ENCODE peak calls at places on chromosomes 1 and 21, in six cellular contexts. One of them, this sample, is unnamed.
A peak's percentile ranks its signal among the peaks of the same experiment; 100 is the strongest.

GRCh38 chr1:156080598-156081173 is 1.6 kb downstream of the MEX3A start:
- DNase-seq in MM.1S: no peak
- DNase-seq in CD8-positive, alpha-beta T cell: no peak
- DNase-seq in SJSA1: no peak
- DNase-seq in GM23338: no peak
- DNase-seq in CD8-positive, alpha-beta memory T cell: no peak
- DNase-seq in this sample: no peak

GRCh38 chr1:84849312-84849711 is 43.7 kb downstream of the LPAR3 start:
- DNase-seq in SJSA1: no peak
- DNase-seq in CD8-positive, alpha-beta T cell: no peak
- DNase-seq in GM23338: no peak
- DNase-seq in MM.1S: no peak
- DNase-seq in CD8-positive, alpha-beta memory T cell: no peak
- DNase-seq in this sample: no peak

GRCh38 chr1:78543941-78544630 is 53.3 kb downstream of the PTGFR start:
- DNase-seq in CD8-positive, alpha-beta memory T cell: no peak
- DNase-seq in CD8-positive, alpha-beta T cell: no peak
- DNase-seq in GM23338: no peak
- DNase-seq in MM.1S: no peak
- DNase-seq in SJSA1: no peak
- DNase-seq in this sample: no peak

GRCh38 chr1:44423706-44424546 is 18.9 kb downstream of the RNF220 start:
- DNase-seq in CD8-positive, alpha-beta memory T cell: no peak
- DNase-seq in SJSA1: no peak
- DNase-seq in GM23338: peak; percentile 63
- DNase-seq in MM.1S: no peak
- DNase-seq in CD8-positive, alpha-beta T cell: no peak
- DNase-seq in this sample: no peak

GRCh38 chr1:246064891-246065290 is 442.2 kb downstream of the SMYD3 start:
- DNase-seq in CD8-positive, alpha-beta memory T cell: no peak
- DNase-seq in GM23338: no peak
- DNase-seq in MM.1S: no peak
- DNase-seq in CD8-positive, alpha-beta T cell: no peak
- DNase-seq in SJSA1: no peak
- DNase-seq in this sample: no peak

GRCh38 chr1:84969489-84970250 is 27.2 kb downstream of the MCOLN2 start:
- DNase-seq in MM.1S: no peak
- DNase-seq in CD8-positive, alpha-beta memory T cell: no peak
- DNase-seq in CD8-positive, alpha-beta T cell: no peak
- DNase-seq in SJSA1: no peak
- DNase-seq in GM23338: no peak
- DNase-seq in this sample: no peak

GRCh38 chr1:61353797-61354406 is 271.5 kb downstream of the NFIA start:
- DNase-seq in MM.1S: no peak
- DNase-seq in GM23338: no peak
- DNase-seq in CD8-positive, alpha-beta T cell: no peak
- DNase-seq in CD8-positive, alpha-beta memory T cell: no peak
- DNase-seq in SJSA1: no peak
- DNase-seq in this sample: no peak

GRCh38 chr1:199290186-199290585 is 651.3 kb downstream of the PTPRC start:
- DNase-seq in MM.1S: no peak
- DNase-seq in CD8-positive, alpha-beta T cell: no peak
- DNase-seq in CD8-positive, alpha-beta memory T cell: no peak
- DNase-seq in SJSA1: no peak
- DNase-seq in GM23338: no peak
- DNase-seq in this sample: no peak

GRCh38 chr1:18144921-18145699 is 37.5 kb downstream of the IGSF21 start:
- DNase-seq in MM.1S: no peak
- DNase-seq in CD8-positive, alpha-beta T cell: no peak
- DNase-seq in GM23338: no peak
- DNase-seq in CD8-positive, alpha-beta memory T cell: no peak
- DNase-seq in SJSA1: no peak
- DNase-seq in this sample: no peak

GRCh38 chr1:92481598-92482403 is 4.9 kb downstream of the GFI1 start:
- DNase-seq in SJSA1: no peak
- DNase-seq in MM.1S: no peak
- DNase-seq in GM23338: peak; percentile 43
- DNase-seq in CD8-positive, alpha-beta memory T cell: no peak
- DNase-seq in CD8-positive, alpha-beta T cell: no peak
- DNase-seq in this sample: no peak

GRCh38 chr1:183734600-183735036 is 70.3 kb upstream of the RGL1 start:
- DNase-seq in CD8-positive, alpha-beta T cell: no peak
- DNase-seq in SJSA1: no peak
- DNase-seq in MM.1S: no peak
- DNase-seq in CD8-positive, alpha-beta memory T cell: no peak
- DNase-seq in GM23338: peak; percentile 36
- DNase-seq in this sample: no peak

GRCh38 chr1:40313958-40314720 is 2.9 kb downstream of the COL9A2 start:
- DNase-seq in CD8-positive, alpha-beta T cell: no peak
- DNase-seq in GM23338: no peak
- DNase-seq in CD8-positive, alpha-beta memory T cell: no peak
- DNase-seq in SJSA1: no peak
- DNase-seq in MM.1S: no peak
- DNase-seq in this sample: no peak

GRCh38 chr1:180507826-180508724 is 5.7 kb upstream of the ACBD6 start:
- DNase-seq in SJSA1: peak; percentile 75
- DNase-seq in CD8-positive, alpha-beta memory T cell: no peak
- DNase-seq in MM.1S: no peak
- DNase-seq in CD8-positive, alpha-beta T cell: no peak
- DNase-seq in GM23338: no peak
- DNase-seq in this sample: no peak

GRCh38 chr1:182484067-182484466 is 34.1 kb downstream of the RGSL1 start:
- DNase-seq in CD8-positive, alpha-beta memory T cell: no peak
- DNase-seq in SJSA1: no peak
- DNase-seq in MM.1S: no peak
- DNase-seq in CD8-positive, alpha-beta T cell: no peak
- DNase-seq in GM23338: no peak
- DNase-seq in this sample: no peak

GRCh38 chr1:204076891-204077290 is 4.0 kb downstream of the SOX13 start:
- DNase-seq in CD8-positive, alpha-beta memory T cell: no peak
- DNase-seq in CD8-positive, alpha-beta T cell: no peak
- DNase-seq in SJSA1: peak; percentile 28
- DNase-seq in GM23338: no peak
- DNase-seq in MM.1S: no peak
- DNase-seq in this sample: no peak

GRCh38 chr1:201500670-201501120 is 6.2 kb downstream of the CSRP1 start:
- DNase-seq in GM23338: peak; percentile 42
- DNase-seq in CD8-positive, alpha-beta T cell: no peak
- DNase-seq in CD8-positive, alpha-beta memory T cell: no peak
- DNase-seq in SJSA1: no peak
- DNase-seq in MM.1S: no peak
- DNase-seq in this sample: no peak

GRCh38 chr1:106910798-106911197 is 145.7 kb upstream of the PRMT6 start:
- DNase-seq in CD8-positive, alpha-beta memory T cell: no peak
- DNase-seq in CD8-positive, alpha-beta T cell: no peak
- DNase-seq in MM.1S: no peak
- DNase-seq in SJSA1: no peak
- DNase-seq in GM23338: no peak
- DNase-seq in this sample: no peak

GRCh38 chr1:21259316-21260076 is 30.8 kb downstream of the ECE1 start:
- DNase-seq in MM.1S: no peak
- DNase-seq in CD8-positive, alpha-beta T cell: no peak
- DNase-seq in CD8-positive, alpha-beta memory T cell: no peak
- DNase-seq in GM23338: no peak
- DNase-seq in SJSA1: no peak
- DNase-seq in this sample: no peak

GRCh38 chr1:183319051-183319450 is 99.1 kb downstream of the NMNAT2 start:
- DNase-seq in MM.1S: no peak
- DNase-seq in CD8-positive, alpha-beta memory T cell: no peak
- DNase-seq in GM23338: no peak
- DNase-seq in CD8-positive, alpha-beta T cell: no peak
- DNase-seq in SJSA1: peak; percentile 15
- DNase-seq in this sample: no peak

GRCh38 chr1:206500046-206500445 is 7.3 kb upstream of the RASSF5 start:
- DNase-seq in CD8-positive, alpha-beta memory T cell: no peak
- DNase-seq in SJSA1: no peak
- DNase-seq in GM23338: no peak
- DNase-seq in MM.1S: no peak
- DNase-seq in CD8-positive, alpha-beta T cell: no peak
- DNase-seq in this sample: no peak

GRCh38 chr1:240169188-240169587 is 77.5 kb downstream of the FMN2 start:
- DNase-seq in CD8-positive, alpha-beta T cell: no peak
- DNase-seq in MM.1S: no peak
- DNase-seq in CD8-positive, alpha-beta memory T cell: no peak
- DNase-seq in SJSA1: no peak
- DNase-seq in GM23338: peak; percentile 38
- DNase-seq in this sample: no peak

GRCh38 chr1:53583021-53583902 is 124.1 kb downstream of the DMRTB1 start:
- DNase-seq in CD8-positive, alpha-beta memory T cell: no peak
- DNase-seq in CD8-positive, alpha-beta T cell: no peak
- DNase-seq in MM.1S: no peak
- DNase-seq in GM23338: no peak
- DNase-seq in SJSA1: no peak
- DNase-seq in this sample: no peak

GRCh38 chr1:10378071-10378841 is 20.6 kb upstream of the PGD start:
- DNase-seq in GM23338: peak; percentile 27
- DNase-seq in CD8-positive, alpha-beta T cell: no peak
- DNase-seq in SJSA1: no peak
- DNase-seq in CD8-positive, alpha-beta memory T cell: no peak
- DNase-seq in MM.1S: no peak
- DNase-seq in this sample: peak; percentile 57

DNA sequence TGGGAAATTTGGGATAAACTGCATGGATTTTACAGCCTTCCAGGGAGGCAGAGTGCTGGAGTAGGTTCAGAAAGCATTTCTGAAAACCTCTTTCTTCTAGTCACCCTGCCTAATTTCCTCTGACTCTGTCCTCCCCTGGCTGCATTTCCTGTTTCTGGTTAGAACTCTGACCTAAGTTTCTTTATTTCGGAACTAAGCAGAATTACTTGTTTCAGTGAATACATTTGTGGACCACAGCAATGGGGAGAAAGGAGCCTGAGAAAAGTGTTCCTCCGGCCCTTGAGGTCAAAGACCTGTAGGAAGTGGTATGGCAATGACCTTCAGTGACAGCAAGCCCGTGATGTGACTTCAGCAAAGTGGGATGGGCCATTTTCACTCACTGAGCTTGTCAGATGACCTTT is 173.4 kb upstream of the RUNX1 start:
- DNase-seq in MM.1S: peak; percentile 94
- DNase-seq in CD8-positive, alpha-beta memory T cell: no peak
- DNase-seq in SJSA1: no peak
- DNase-seq in GM23338: no peak
- DNase-seq in CD8-positive, alpha-beta T cell: no peak
- DNase-seq in this sample: no peak
- H3K4me3 ChIP-seq in MM.1S: no peak overlapping the region
- H3K4me3 ChIP-seq in CD8-positive, alpha-beta memory T cell: peak overlapping the region; percentile 1
- H3K4me3 ChIP-seq in SJSA1: no peak overlapping the region
- H3K4me3 ChIP-seq in GM23338: no peak overlapping the region
- H3K4me3 ChIP-seq in CD8-positive, alpha-beta T cell: no peak overlapping the region
- H3K4me3 ChIP-seq in this sample: no peak overlapping the region

DNA sequence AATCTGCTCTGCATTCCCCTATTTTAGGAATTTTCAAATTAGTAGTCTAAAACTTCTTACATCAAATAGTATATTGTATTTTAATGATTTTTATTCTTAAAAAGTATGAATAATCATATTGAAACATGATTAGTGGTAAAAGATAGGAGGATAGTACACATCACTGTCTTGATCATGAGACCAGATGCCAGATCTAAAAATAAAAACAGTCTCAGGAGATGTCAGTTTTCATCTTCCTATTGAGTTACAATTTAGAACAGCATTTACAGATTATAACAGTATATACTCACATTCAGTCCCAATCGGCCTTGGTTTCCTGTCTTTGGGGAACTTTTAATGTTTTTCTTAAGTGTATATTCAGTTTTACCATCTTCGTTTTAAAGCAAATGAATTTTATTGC is 95.9 kb downstream of the USP25 start:
- DNase-seq in GM23338: no peak
- DNase-seq in CD8-positive, alpha-beta memory T cell: no peak
- DNase-seq in MM.1S: no peak
- DNase-seq in SJSA1: no peak
- DNase-seq in CD8-positive, alpha-beta T cell: no peak
- DNase-seq in this sample: no peak
- H3K27ac ChIP-seq in GM23338: no peak overlapping the region
- H3K27ac ChIP-seq in CD8-positive, alpha-beta memory T cell: no peak overlapping the region
- H3K27ac ChIP-seq in MM.1S: no peak overlapping the region
- H3K27ac ChIP-seq in SJSA1: no peak overlapping the region
- H3K27ac ChIP-seq in CD8-positive, alpha-beta T cell: no peak overlapping the region
- H3K27ac ChIP-seq in this sample: no peak overlapping the region

GRCh38 chr1:230749150-230749549 is 2.0 kb downstream of the CAPN9 start:
- DNase-seq in SJSA1: no peak
- DNase-seq in CD8-positive, alpha-beta memory T cell: no peak
- DNase-seq in GM23338: no peak
- DNase-seq in MM.1S: no peak
- DNase-seq in CD8-positive, alpha-beta T cell: no peak
- DNase-seq in this sample: no peak

GRCh38 chr1:230746617-230747016 is 571 bp upstream of the CAPN9 start:
- DNase-seq in CD8-positive, alpha-beta memory T cell: no peak
- DNase-seq in CD8-positive, alpha-beta T cell: no peak
- DNase-seq in SJSA1: no peak
- DNase-seq in MM.1S: no peak
- DNase-seq in GM23338: no peak
- DNase-seq in this sample: no peak

GRCh38 chr1:230747139-230747730 is at the start of gene CAPN9:
- DNase-seq in SJSA1: no peak
- DNase-seq in CD8-positive, alpha-beta memory T cell: no peak
- DNase-seq in MM.1S: no peak
- DNase-seq in CD8-positive, alpha-beta T cell: no peak
- DNase-seq in GM23338: no peak
- DNase-seq in this sample: no peak

GRCh38 chr1:230749635-230750034 is 2.4 kb downstream of the CAPN9 start:
- DNase-seq in CD8-positive, alpha-beta T cell: no peak
- DNase-seq in GM23338: no peak
- DNase-seq in MM.1S: no peak
- DNase-seq in CD8-positive, alpha-beta memory T cell: no peak
- DNase-seq in SJSA1: no peak
- DNase-seq in this sample: no peak

GRCh38 chr1:230747886-230748800 is 955 bp downstream of the CAPN9 start:
- DNase-seq in MM.1S: no peak
- DNase-seq in GM23338: no peak
- DNase-seq in SJSA1: no peak
- DNase-seq in CD8-positive, alpha-beta T cell: no peak
- DNase-seq in CD8-positive, alpha-beta memory T cell: no peak
- DNase-seq in this sample: no peak
- H3K4me3 ChIP-seq in MM.1S: no peak overlapping the region
- H3K4me3 ChIP-seq in GM23338: no peak overlapping the region
- H3K4me3 ChIP-seq in SJSA1: no peak overlapping the region
- H3K4me3 ChIP-seq in CD8-positive, alpha-beta T cell: no peak overlapping the region
- H3K4me3 ChIP-seq in CD8-positive, alpha-beta memory T cell: no peak overlapping the region
- H3K4me3 ChIP-seq in this sample: no peak overlapping the region

GRCh38 chr1:226119169-226119568 is 56.7 kb downstream of the H3-3A start:
- DNase-seq in CD8-positive, alpha-beta memory T cell: no peak
- DNase-seq in CD8-positive, alpha-beta T cell: no peak
- DNase-seq in MM.1S: peak; percentile 5
- DNase-seq in GM23338: no peak
- DNase-seq in SJSA1: no peak
- DNase-seq in this sample: no peak

GRCh38 chr1:226123212-226123560 is 60.7 kb downstream of the H3-3A start:
- DNase-seq in SJSA1: no peak
- DNase-seq in CD8-positive, alpha-beta T cell: no peak
- DNase-seq in CD8-positive, alpha-beta memory T cell: no peak
- DNase-seq in GM23338: no peak
- DNase-seq in MM.1S: no peak
- DNase-seq in this sample: no peak

GRCh38 chr1:226120398-226120797 is 57.9 kb downstream of the H3-3A start:
- DNase-seq in SJSA1: no peak
- DNase-seq in MM.1S: peak; percentile 1
- DNase-seq in CD8-positive, alpha-beta T cell: no peak
- DNase-seq in CD8-positive, alpha-beta memory T cell: no peak
- DNase-seq in GM23338: no peak
- DNase-seq in this sample: no peak

GRCh38 chr1:226121587-226122400 is 59.3 kb downstream of the H3-3A start:
- DNase-seq in CD8-positive, alpha-beta T cell: peak; percentile 75
- DNase-seq in GM23338: peak; percentile 90
- DNase-seq in MM.1S: peak; percentile 94
- DNase-seq in CD8-positive, alpha-beta memory T cell: peak; percentile 78
- DNase-seq in SJSA1: peak; percentile 80
- DNase-seq in this sample: peak; percentile 76

GRCh38 chr1:226121049-226121586 is 58.6 kb downstream of the H3-3A start:
- DNase-seq in GM23338: no peak
- DNase-seq in CD8-positive, alpha-beta memory T cell: no peak
- DNase-seq in SJSA1: no peak
- DNase-seq in MM.1S: no peak
- DNase-seq in CD8-positive, alpha-beta T cell: no peak
- DNase-seq in this sample: no peak
- H3K27ac ChIP-seq in GM23338: no peak overlapping the region
- H3K27ac ChIP-seq in CD8-positive, alpha-beta memory T cell: no peak overlapping the region
- H3K27ac ChIP-seq in SJSA1: no peak overlapping the region
- H3K27ac ChIP-seq in MM.1S: peak overlapping the region; percentile 96
- H3K27ac ChIP-seq in CD8-positive, alpha-beta T cell: peak overlapping the region; percentile 53
- H3K27ac ChIP-seq in this sample: no peak overlapping the region

This sample was measured in SJCRH30.